ENCODE peak calls at places on chromosome 7, in nine cellular contexts. D is heart right ventricle; I is stimulated activated CD8-positive, alpha-beta memory T cell treated with anti-CD3 and anti-CD28 coated beads, Interleukin-15, amount 100 ng/mL, for 4 hours; K is esophagus muscularis mucosa; R is NCI-H1092; T is ovary; E is Calu3; N is stimulated activated naive CD8-positive, alpha-beta T cell treated with anti-CD3 and anti-CD28 coated beads, Interleukin-15, Interleukin-2, amounts not matched to agents 100 U/mL and 50 U/mL, for 24 hours; V is cerebellum. O is an unnamed sample.
A peak's percentile ranks its signal among the peaks of the same experiment; 100 is the strongest.

GRCh38 chr7:18212788-18213187 is 185.1 kb upstream of the PRPS1L1 start:
- DNase-seq in D (no peak), I (no peak), K (no peak), R (no peak), T (no peak), E (no peak), N (no peak), V (no peak), O (no peak)

GRCh38 chr7:101602484-101603241 is 26.4 kb downstream of the MYL10 start:
- DNase-seq in D (peak; percentile 77), I (peak; percentile 24), K (no peak), R (peak; percentile 57), T (peak; percentile 83), E (peak; percentile 82), N (peak; percentile 84), V (peak; percentile 65), O (peak; percentile 76)

GRCh38 chr7:94251-94801 is 98.0 kb upstream of the FAM20C start:
- DNase-seq in D (no peak), I (no peak), K (no peak), R (no peak), T (no peak), E (no peak), N (no peak), V (no peak), O (no peak)

GRCh38 chr7:79806161-79806734 is 328.4 kb upstream of the GNAI1 start:
- DNase-seq in D (no peak), I (no peak), K (no peak), R (peak; percentile 5), T (no peak), E (no peak), N (no peak), V (no peak), O (no peak)

GRCh38 chr7:77570330-77571011 is 33.4 kb downstream of the PTPN12 start:
- DNase-seq in D (no peak), I (no peak), K (no peak), R (no peak), T (no peak), E (no peak), N (no peak), V (no peak), O (no peak)

GRCh38 chr7:55018361-55019328 is at the start of gene EGFR:
- DNase-seq in D (peak; percentile 81), I (no peak), K (peak; percentile 94), R (no peak), T (peak; percentile 87), E (peak; percentile 90), N (no peak), V (peak; percentile 24), O (peak; percentile 65)

GRCh38 chr7:44608916-44609648 is 2.7 kb downstream of the OGDH start:
- DNase-seq in D (no peak), I (no peak), K (no peak), R (no peak), T (no peak), E (no peak), N (peak; percentile 29), V (no peak), O (no peak)

GRCh38 chr7:45681596-45682357 is 107.6 kb downstream of the ADCY1 start:
- DNase-seq in D (no peak), I (no peak), K (peak; percentile 68), R (no peak), T (no peak), E (no peak), N (no peak), V (no peak), O (no peak)

GRCh38 chr7:116357776-116358670 is 141.5 kb upstream of the CAV2 start:
- DNase-seq in D (no peak), I (no peak), K (no peak), R (no peak), T (no peak), E (no peak), N (no peak), V (no peak), O (no peak)

GRCh38 chr7:41890631-41891265 is 187.9 kb upstream of the INHBA start:
- DNase-seq in D (peak; percentile 26), I (no peak), K (no peak), R (no peak), T (no peak), E (no peak), N (no peak), V (no peak), O (no peak)

GRCh38 chr7:118312051-118312450 is 87.5 kb downstream of the ANKRD7 start:
- DNase-seq in D (no peak), I (no peak), K (no peak), R (no peak), T (no peak), E (peak; percentile 9), N (no peak), V (no peak), O (no peak)

GRCh38 chr7:120180221-120180620 is 92.8 kb upstream of the KCND2 start:
- DNase-seq in D (no peak), I (no peak), K (no peak), R (no peak), T (no peak), E (no peak), N (no peak), V (no peak), O (no peak)

GRCh38 chr7:79091661-79092060 is 361.8 kb downstream of the MAGI2 start:
- DNase-seq in D (no peak), I (no peak), K (no peak), R (no peak), T (no peak), E (no peak), N (no peak), V (peak; percentile 26), O (no peak)

GRCh38 chr7:158187055-158187770 is 400.4 kb downstream of the PTPRN2 start:
- DNase-seq in D (no peak), I (no peak), K (no peak), R (no peak), T (no peak), E (no peak), N (no peak), V (no peak), O (no peak)

GRCh38 chr7:41925946-41926345 is 223.1 kb upstream of the INHBA start:
- DNase-seq in D (no peak), I (no peak), K (no peak), R (no peak), T (no peak), E (no peak), N (no peak), V (no peak), O (no peak)

GRCh38 chr7:80851896-80852476 is 66.9 kb downstream of the SEMA3C start:
- DNase-seq in D (no peak), I (no peak), K (no peak), R (no peak), T (no peak), E (no peak), N (no peak), V (no peak), O (no peak)

GRCh38 chr7:27102578-27103442 is at the start of gene HOXA2:
- DNase-seq in D (no peak), I (no peak), K (peak; percentile 93), R (no peak), T (no peak), E (no peak), N (no peak), V (no peak), O (no peak)

GRCh38 chr7:47226688-47227087 is 355.2 kb downstream of the TNS3 start:
- DNase-seq in D (no peak), I (no peak), K (peak; percentile 80), R (no peak), T (no peak), E (no peak), N (no peak), V (no peak), O (no peak)

GRCh38 chr7:83738436-83738835 is 89.5 kb upstream of the SEMA3E start:
- DNase-seq in D (no peak), I (no peak), K (no peak), R (no peak), T (no peak), E (no peak), N (no peak), V (no peak), O (no peak)

GRCh38 chr7:128918266-128918665 is 7.8 kb upstream of the KCP start:
- DNase-seq in D (no peak), I (no peak), K (no peak), R (no peak), T (no peak), E (no peak), N (no peak), V (no peak), O (no peak)

GRCh38 chr7:80278737-80279136 is 144.1 kb downstream of the GNAI1 start:
- DNase-seq in D (no peak), I (no peak), K (no peak), R (no peak), T (no peak), E (no peak), N (no peak), V (no peak), O (no peak)

GRCh38 chr7:95592570-95592969 is 3.7 kb downstream of the PDK4 start:
- DNase-seq in D (no peak), I (no peak), K (no peak), R (no peak), T (no peak), E (no peak), N (no peak), V (no peak), O (no peak)

GRCh38 chr7:38748056-38748610 is 117.0 kb upstream of the AMPH start:
- DNase-seq in D (no peak), I (no peak), K (no peak), R (peak; percentile 43), T (peak; percentile 38), E (peak; percentile 19), N (no peak), V (peak; percentile 20), O (no peak)

GRCh38 chr7:81846398-81846797 is 76.6 kb upstream of the HGF start:
- DNase-seq in D (peak; percentile 17), I (no peak), K (no peak), R (no peak), T (no peak), E (no peak), N (no peak), V (no peak), O (no peak)

O was measured in GM20000.